ENCODE peak calls at places on chromosomes 12 and 14, in seven cellular contexts. W is IMR-90, F is GM12878, R is A549, H is GM23338, D is DND-41, Z is keratinocyte. M is an unnamed sample.

GRCh38 chr14:104442107-104442551 is 137.4 kb upstream of the C14orf180 start:
- DNase-seq in R (no peak), F (no peak), H (no peak), W (no peak), D (peak), Z (no peak), M (no peak)

GRCh38 chr14:100438678-100439592 is 115.8 kb downstream of the SLC25A47 start:
- DNase-seq in R (peak), W (peak), Z (peak), H (no peak), D (no peak), F (no peak), M (peak)

GRCh38 chr12:104223599-104224168 is 8.1 kb downstream of the TXNRD1 start:
- DNase-seq in W (no peak), F (no peak), Z (no peak), D (no peak), R (no peak), H (no peak), M (no peak)

GRCh38 chr12:124667671-124668337 is 100.4 kb upstream of the NCOR2 start:
- DNase-seq in D (no peak), Z (no peak), R (no peak), H (no peak), F (no peak), W (no peak), M (no peak)

GRCh38 chr12:52598966-52599365 is 2.3 kb downstream of the KRT72 start:
- DNase-seq in D (no peak), F (no peak), Z (no peak), W (no peak), H (no peak), R (no peak), M (no peak)

GRCh38 chr14:74255281-74255680 is 16.0 kb downstream of the VSX2 start:
- DNase-seq in R (no peak), W (no peak), F (no peak), D (no peak), Z (no peak), H (no peak), M (no peak)

GRCh38 chr12:64609543-64610091 is 678 bp upstream of the RASSF3 start:
- DNase-seq in F (no peak), D (no peak), R (no peak), Z (no peak), H (no peak), W (peak), M (peak)

GRCh38 chr14:59507063-59507751 is 22.9 kb downstream of the JKAMP start:
- DNase-seq in D (peak), H (peak), F (no peak), W (peak), R (peak), Z (no peak), M (peak)

GRCh38 chr14:70631948-70632347 is 9.8 kb upstream of the TTC9 start:
- DNase-seq in Z (no peak), D (no peak), W (no peak), H (no peak), R (no peak), F (no peak), M (no peak)

GRCh38 chr12:70849265-70849960 is 71.1 kb downstream of the PTPRR start:
- DNase-seq in R (peak), W (peak), H (peak), F (no peak), D (no peak), Z (no peak), M (peak)

GRCh38 chr14:31206536-31207286 is 882 bp downstream of the HECTD1 start:
- DNase-seq in D (no peak), Z (no peak), W (no peak), F (no peak), H (peak), R (no peak), M (peak)

GRCh38 chr12:128111951-128112350 is 155.0 kb upstream of the TMEM132C start:
- DNase-seq in W (no peak), F (no peak), Z (no peak), H (no peak), D (no peak), R (no peak), M (no peak)

GRCh38 chr12:50187084-50187900 is 20.1 kb upstream of the CERS5 start:
- DNase-seq in Z (no peak), R (no peak), H (no peak), F (peak), W (peak), D (no peak), M (peak)

GRCh38 chr12:100234166-100234565 is 32.7 kb downstream of the DEPDC4 start:
- DNase-seq in W (peak), D (no peak), F (no peak), Z (no peak), H (peak), R (no peak), M (peak)

GRCh38 chr12:52203126-52203921 is 11.5 kb upstream of the KRT80 start:
- DNase-seq in Z (peak), R (peak), F (no peak), W (peak), H (no peak), D (no peak), M (peak)

GRCh38 chr12:42145197-42145549 is 499 bp upstream of the GXYLT1 start:
- DNase-seq in H (peak), D (no peak), W (peak), F (no peak), Z (no peak), R (no peak), M (peak)

GRCh38 chr14:91367173-91368171 is 50.1 kb downstream of the CCDC88C start:
- DNase-seq in Z (no peak), W (peak), R (no peak), D (peak), F (peak), H (no peak), M (peak)

GRCh38 chr12:102643871-102644551 is 163.6 kb upstream of the IGF1 start:
- DNase-seq in W (no peak), Z (no peak), R (no peak), D (no peak), H (no peak), F (no peak), M (no peak)

GRCh38 chr12:78696267-78696666 is 168.3 kb upstream of the SYT1 start:
- DNase-seq in F (no peak), R (no peak), H (no peak), W (no peak), D (no peak), Z (no peak), M (no peak)

GRCh38 chr14:23162800-23163199 is 20.7 kb downstream of the SLC7A8 start:
- DNase-seq in W (no peak), H (no peak), D (no peak), R (no peak), F (no peak), Z (no peak), M (no peak)

GRCh38 chr14:23162005-23162404 is 21.5 kb downstream of the SLC7A8 start:
- DNase-seq in H (no peak), F (no peak), W (no peak), D (no peak), R (no peak), Z (no peak), M (no peak)

GRCh38 chr14:23163830-23164229 is 19.6 kb downstream of the SLC7A8 start:
- DNase-seq in F (no peak), R (no peak), Z (no peak), H (no peak), W (no peak), D (no peak), M (no peak)

GRCh38 chr14:23164949-23165348 is 18.5 kb downstream of the SLC7A8 start:
- DNase-seq in D (no peak), F (no peak), Z (no peak), W (no peak), H (no peak), R (no peak), M (no peak)

DNA sequence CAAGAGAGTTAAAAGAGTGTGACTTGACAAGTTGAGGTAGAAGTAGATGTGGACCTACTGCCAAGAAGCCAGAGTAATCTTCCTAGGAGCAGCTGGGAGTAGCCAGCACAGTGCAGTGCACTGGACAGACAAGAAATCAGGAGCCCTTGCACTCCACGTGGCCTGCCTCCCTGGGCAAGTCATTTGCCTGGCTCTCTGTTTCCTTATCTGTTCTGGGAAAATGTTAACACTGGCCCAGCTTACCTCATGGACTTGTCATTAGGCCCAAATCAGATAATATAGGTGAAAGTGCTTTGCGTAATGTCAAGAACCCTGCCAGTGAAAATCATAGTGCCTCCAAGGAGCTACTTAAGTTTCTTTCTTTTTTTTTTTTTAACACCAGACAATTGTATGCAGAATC is 19.2 kb downstream of the SLC7A8 start:
- DNase-seq in Z (no peak), H (no peak), D (no peak), F (no peak), R (no peak), W (no peak), M (peak)
- H3K4me2 ChIP-seq in Z (no peak), H (no peak), D (no peak), F (no peak), R (no peak), W (no peak), M (no peak)

GRCh38 chr12:62284749-62285148 is 24.5 kb downstream of the USP15 start:
- DNase-seq in F (no peak), H (no peak), R (no peak), D (no peak), W (no peak), Z (no peak), M (no peak)
- H3K27ac ChIP-seq in F (no peak), H (no peak), R (no peak), D (no peak), W (no peak), Z (no peak), M (no peak)

GRCh38 chr12:6432991-6433390 is 11.8 kb upstream of the CD27 start:
- DNase-seq in R (no peak), Z (no peak), H (no peak), D (no peak), F (no peak), W (no peak), M (no peak)

GRCh38 chr12:6437586-6437985 is 7.2 kb upstream of the CD27 start:
- DNase-seq in D (no peak), H (no peak), F (no peak), R (no peak), W (no peak), Z (no peak), M (no peak)

GRCh38 chr12:6430990-6431353 is 13.8 kb upstream of the CD27 start:
- DNase-seq in F (no peak), H (no peak), D (no peak), Z (no peak), W (peak), R (no peak), M (no peak)

GRCh38 chr12:6435941-6436715 is 8.6 kb upstream of the CD27 start:
- DNase-seq in R (no peak), F (no peak), H (no peak), Z (no peak), W (no peak), D (no peak), M (no peak)

DNA sequence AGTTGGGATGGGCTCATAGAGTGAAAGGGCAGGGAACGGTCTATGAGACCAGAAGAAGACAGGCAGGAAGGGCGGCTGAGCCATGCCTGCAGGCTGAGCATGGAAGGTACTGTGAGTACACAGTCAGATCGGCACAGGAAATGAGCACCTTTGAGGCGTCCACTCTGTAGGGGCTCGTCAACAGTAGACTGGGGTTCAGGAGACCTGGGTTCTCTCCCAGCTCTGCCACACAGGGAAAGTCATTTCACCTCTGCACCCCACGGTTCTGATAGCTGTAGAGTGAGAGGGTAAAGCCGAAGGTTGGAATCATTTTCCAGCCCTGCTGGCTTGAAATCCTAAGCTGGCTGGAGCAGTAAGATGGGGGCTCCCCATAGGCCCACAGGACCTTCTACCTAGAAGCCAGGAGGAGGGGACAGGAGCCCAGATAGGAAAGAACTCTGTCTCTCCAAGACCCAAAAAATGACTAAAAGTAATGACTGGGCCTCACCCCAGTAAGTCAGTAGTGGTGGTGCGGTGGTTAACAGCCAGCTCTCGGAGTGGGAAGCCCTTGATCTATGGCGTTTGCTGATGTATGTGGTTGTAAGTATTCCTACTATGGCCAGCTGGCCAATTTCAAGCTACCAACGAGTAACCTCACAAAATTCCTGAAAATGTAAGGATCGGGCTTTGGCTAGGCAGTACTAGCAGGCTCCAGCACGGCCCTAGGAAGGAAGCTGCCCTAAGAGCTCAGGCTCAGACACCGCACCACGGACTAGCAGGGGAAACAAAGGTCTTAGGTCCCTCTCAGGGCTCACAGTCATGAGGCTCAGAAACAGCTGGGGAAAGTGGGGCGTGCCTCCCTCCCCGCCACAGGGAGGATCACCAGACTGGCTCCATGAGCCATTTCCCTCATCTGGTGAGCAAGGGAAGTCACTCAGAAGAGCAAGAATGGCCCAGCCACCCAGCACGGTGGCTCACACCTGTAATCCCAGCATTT is 10.3 kb upstream of the CD27 start:
- DNase-seq in H (no peak), W (no peak), R (no peak), F (no peak), D (no peak), Z (no peak), M (no peak)
- H3K4me2 ChIP-seq in H (peak), W (no peak), R (no peak), F (peak), D (no peak), Z (no peak), M (no peak)

GRCh38 chr12:116076399-116076798 is 201.1 kb downstream of the MED13L start:
- DNase-seq in W (no peak), Z (no peak), F (no peak), R (no peak), D (no peak), H (no peak), M (peak)
- H3K27ac ChIP-seq in W (no peak), Z (no peak), F (no peak), R (no peak), D (no peak), H (no peak), M (no peak)

DNA sequence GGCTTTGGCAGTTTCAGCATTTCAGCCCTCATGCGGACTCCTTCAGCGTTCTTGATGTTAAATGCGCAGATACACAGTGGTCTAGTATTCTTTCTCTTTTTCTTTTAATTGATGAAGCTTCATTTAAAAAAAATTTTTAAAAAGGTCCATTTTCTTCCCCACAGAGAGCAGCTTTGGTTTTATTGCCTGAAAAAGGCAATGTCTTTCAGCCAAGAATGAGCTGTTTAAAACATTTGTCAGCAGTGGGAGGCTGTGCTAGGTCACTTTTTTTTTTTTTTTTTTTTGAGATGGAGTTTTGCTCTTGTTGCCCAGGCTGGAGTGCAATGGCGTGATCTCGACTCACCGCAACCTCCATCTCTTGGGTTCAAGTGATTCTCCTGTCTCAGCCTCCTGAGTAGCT is 13.5 kb downstream of the KMT5A start:
- DNase-seq in D (no peak), R (no peak), F (no peak), W (no peak), H (no peak), Z (no peak), M (no peak)
- H3K4me2 ChIP-seq in D (no peak), R (no peak), F (no peak), W (no peak), H (no peak), Z (no peak), M (no peak)

GRCh38 chr12:19192709-19193108 is 63.2 kb downstream of the PLEKHA5 start:
- DNase-seq in R (no peak), H (no peak), D (no peak), F (no peak), W (no peak), Z (no peak), M (no peak)

GRCh38 chr12:19189522-19189921 is 60.0 kb downstream of the PLEKHA5 start:
- DNase-seq in D (no peak), H (no peak), R (no peak), F (no peak), Z (no peak), W (peak), M (no peak)

GRCh38 chr12:19191089-19191488 is 61.6 kb downstream of the PLEKHA5 start:
- DNase-seq in H (no peak), R (no peak), F (no peak), Z (no peak), D (no peak), W (no peak), M (no peak)

GRCh38 chr12:19191563-19191962 is 62.0 kb downstream of the PLEKHA5 start:
- DNase-seq in H (no peak), Z (no peak), F (no peak), R (no peak), D (no peak), W (no peak), M (no peak)

DNA sequence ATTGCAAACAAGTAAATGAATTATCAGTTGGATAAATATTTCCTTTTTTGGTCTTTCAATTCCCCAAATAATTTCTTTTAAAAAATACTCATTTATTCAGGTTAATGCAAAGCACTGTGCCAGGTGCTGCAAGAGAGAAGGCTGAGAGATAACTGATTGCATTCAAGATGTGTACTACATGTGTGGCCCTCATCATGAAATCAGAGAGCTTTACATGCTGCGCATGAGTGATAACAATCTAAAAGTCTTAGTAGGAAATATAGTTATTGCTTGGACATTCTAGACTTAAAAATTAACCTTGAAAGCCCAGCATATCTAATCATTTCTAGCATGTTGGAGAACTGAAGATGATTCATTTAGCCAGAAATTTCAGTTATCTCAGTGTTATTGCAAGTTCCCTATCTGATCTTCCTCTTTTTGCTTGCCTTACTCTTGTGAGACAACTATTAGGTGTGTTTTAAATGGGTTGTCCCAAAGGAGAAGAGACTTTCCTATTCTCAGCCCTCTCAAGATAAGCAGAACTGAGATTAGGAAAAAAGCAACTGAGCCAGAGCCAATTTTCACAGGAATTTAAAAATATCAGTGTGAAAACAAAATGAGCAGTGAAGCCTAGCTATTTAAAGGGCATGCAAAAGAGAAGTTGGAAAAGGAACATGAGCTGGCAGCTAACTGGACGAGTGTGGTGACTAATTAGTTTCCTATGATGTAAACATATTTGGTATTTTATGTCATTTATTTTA is 60.9 kb downstream of the PLEKHA5 start:
- DNase-seq in R (no peak), H (no peak), W (peak), Z (no peak), F (no peak), D (no peak), M (peak)
- H3K27ac ChIP-seq in R (no peak), H (no peak), W (no peak), Z (no peak), F (no peak), D (no peak), M (no peak)

GRCh38 chr12:122867701-122868461 is 28.0 kb downstream of the VPS37B start:
- DNase-seq in Z (peak), D (no peak), R (peak), W (no peak), H (peak), F (no peak), M (no peak)

GRCh38 chr12:122864894-122865253 is 29.6 kb downstream of the HIP1R start:
- DNase-seq in W (no peak), D (no peak), F (no peak), H (no peak), Z (no peak), R (no peak), M (no peak)

GRCh38 chr12:122866950-122867607 is 28.8 kb downstream of the VPS37B start:
- DNase-seq in Z (no peak), F (no peak), R (no peak), W (no peak), D (no peak), H (no peak), M (no peak)

GRCh38 chr12:122865268-122866231 is 30.3 kb downstream of the HIP1R start:
- DNase-seq in W (no peak), Z (no peak), F (no peak), H (peak), D (peak), R (peak), M (no peak)

DNA sequence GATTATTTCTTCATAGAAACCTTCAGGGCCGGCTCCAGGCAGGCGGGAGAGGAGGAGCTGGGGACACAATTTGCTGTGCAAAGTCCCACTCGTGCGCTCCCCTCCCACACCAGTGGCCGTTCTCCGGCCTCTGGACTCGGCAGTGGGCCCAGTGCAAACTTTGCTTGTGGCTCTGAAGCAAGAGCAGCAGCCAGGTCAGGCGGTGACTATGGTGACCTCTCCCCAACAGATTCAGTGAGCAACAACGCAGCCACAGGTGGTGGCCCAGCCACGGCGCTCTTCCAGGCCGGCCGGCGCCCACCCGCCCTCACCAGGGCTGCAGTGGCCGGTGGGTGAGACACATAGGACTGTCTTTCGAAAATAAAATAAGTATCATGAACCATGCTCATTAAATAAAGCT is 29.5 kb downstream of the VPS37B start:
- DNase-seq in H (no peak), Z (no peak), D (no peak), R (no peak), F (no peak), W (no peak), M (no peak)
- H3K4me2 ChIP-seq in H (no peak), Z (no peak), D (no peak), R (no peak), F (no peak), W (no peak), M (no peak)

GRCh38 chr12:57935839-57936512 is 5.4 kb upstream of the ATP23 start:
- DNase-seq in Z (peak), F (peak), D (peak), W (peak), R (peak), H (peak), M (peak)
- H3K27ac ChIP-seq in Z (peak), F (peak), D (peak), W (peak), R (peak), H (no peak), M (peak)

GRCh38 chr12:10189653-10190052 is 10.8 kb downstream of the TMEM52B start:
- DNase-seq in D (no peak), F (no peak), W (peak), H (no peak), R (no peak), Z (no peak), M (peak)
- H3K4me2 ChIP-seq in D (no peak), F (no peak), W (peak), H (no peak), R (no peak), Z (no peak), M (no peak)

M was measured in fibroblast of lung.